ENCODE peak calls at places on chromosomes 16 and 17, in five cellular contexts. One of them, this sample, is unnamed.

GRCh38 chr17:5580367-5580766 is 3.9 kb downstream of the NLRP1 start:
- DNase-seq in neuronal stem cell: no peak
- DNase-seq in mesendoderm: no peak
- DNase-seq in IMR-90: peak; percentile 35
- DNase-seq in H1: no peak
- DNase-seq in this sample: no peak

GRCh38 chr17:71845354-71845753 is 275.5 kb upstream of the SOX9 start:
- DNase-seq in neuronal stem cell: no peak
- DNase-seq in mesendoderm: no peak
- DNase-seq in IMR-90: no peak
- DNase-seq in H1: no peak
- DNase-seq in this sample: no peak

GRCh38 chr17:14813649-14814048 is 451.5 kb downstream of the PMP22 start:
- DNase-seq in neuronal stem cell: no peak
- DNase-seq in mesendoderm: peak; percentile 85
- DNase-seq in IMR-90: no peak
- DNase-seq in H1: peak; percentile 82
- DNase-seq in this sample: peak; percentile 72

GRCh38 chr16:78122774-78123315 is 23.4 kb downstream of the WWOX start:
- DNase-seq in neuronal stem cell: peak; percentile 29
- DNase-seq in mesendoderm: peak; percentile 59
- DNase-seq in IMR-90: peak; percentile 53
- DNase-seq in H1: no peak
- DNase-seq in this sample: peak; percentile 85

GRCh38 chr16:11670171-11671131 is 2.2 kb downstream of the SNN start:
- DNase-seq in neuronal stem cell: no peak
- DNase-seq in mesendoderm: peak; percentile 54
- DNase-seq in IMR-90: no peak
- DNase-seq in H1: no peak
- DNase-seq in this sample: no peak

GRCh38 chr17:68821860-68822693 is 133.1 kb downstream of the ABCA8 start:
- DNase-seq in neuronal stem cell: no peak
- DNase-seq in mesendoderm: no peak
- DNase-seq in IMR-90: peak; percentile 94
- DNase-seq in H1: no peak
- DNase-seq in this sample: no peak

GRCh38 chr17:17328251-17328650 is 25.1 kb downstream of the NT5M start:
- DNase-seq in neuronal stem cell: no peak
- DNase-seq in mesendoderm: no peak
- DNase-seq in IMR-90: no peak
- DNase-seq in H1: no peak
- DNase-seq in this sample: no peak

GRCh38 chr17:57557793-57558681 is 187.1 kb downstream of the CCDC182 start:
- DNase-seq in neuronal stem cell: no peak
- DNase-seq in mesendoderm: peak; percentile 68
- DNase-seq in IMR-90: peak; percentile 66
- DNase-seq in H1: no peak
- DNase-seq in this sample: no peak

GRCh38 chr17:79005063-79005861 is 4.3 kb downstream of the CANT1 start:
- DNase-seq in neuronal stem cell: no peak
- DNase-seq in mesendoderm: no peak
- DNase-seq in IMR-90: no peak
- DNase-seq in H1: no peak
- DNase-seq in this sample: no peak

GRCh38 chr16:2614761-2615191 is 67.5 kb upstream of the KCTD5 start:
- DNase-seq in neuronal stem cell: no peak
- DNase-seq in mesendoderm: no peak
- DNase-seq in IMR-90: no peak
- DNase-seq in H1: no peak
- DNase-seq in this sample: no peak

GRCh38 chr17:81828656-81829055 is 4.4 kb downstream of the MCRIP1 start:
- DNase-seq in neuronal stem cell: no peak
- DNase-seq in mesendoderm: no peak
- DNase-seq in IMR-90: no peak
- DNase-seq in H1: no peak
- DNase-seq in this sample: no peak

DNA sequence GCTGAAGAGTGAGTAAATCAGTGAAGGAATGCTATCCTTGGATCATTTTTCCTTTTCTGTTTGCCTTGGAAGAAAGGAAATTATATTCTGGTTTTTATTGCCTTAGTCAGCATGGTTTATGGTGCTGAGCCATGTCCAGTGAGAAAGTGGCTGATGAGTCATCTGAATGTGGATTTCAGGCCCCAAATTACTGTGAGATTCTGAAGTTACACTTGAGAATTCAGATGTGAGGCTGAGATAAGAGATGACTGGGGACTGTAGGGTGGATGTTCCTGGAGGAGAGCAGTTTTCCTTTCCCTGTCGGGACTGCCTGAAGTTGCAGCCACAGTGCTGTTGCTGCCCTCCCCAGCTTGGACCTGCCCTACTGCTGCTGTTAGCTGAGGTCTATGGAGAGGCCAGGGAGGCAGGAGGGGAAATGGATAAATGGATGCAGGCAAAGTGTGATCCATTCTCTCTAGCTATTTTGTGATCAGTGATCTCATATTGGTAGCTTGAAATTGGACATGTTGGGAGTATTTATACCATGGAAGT is 4.2 kb upstream of the MAP3K14 start:
- DNase-seq in neuronal stem cell: no peak
- DNase-seq in mesendoderm: peak; percentile 73
- DNase-seq in IMR-90: peak; percentile 97
- DNase-seq in H1: no peak
- DNase-seq in this sample: peak; percentile 86
- H2BK5ac ChIP-seq in neuronal stem cell: no peak overlapping the region
- H2BK5ac ChIP-seq in mesendoderm: no peak overlapping the region
- H2BK5ac ChIP-seq in IMR-90: peak overlapping the region; percentile 67
- H2BK5ac ChIP-seq in H1: no peak overlapping the region
- H2BK5ac ChIP-seq in this sample: no peak overlapping the region

DNA sequence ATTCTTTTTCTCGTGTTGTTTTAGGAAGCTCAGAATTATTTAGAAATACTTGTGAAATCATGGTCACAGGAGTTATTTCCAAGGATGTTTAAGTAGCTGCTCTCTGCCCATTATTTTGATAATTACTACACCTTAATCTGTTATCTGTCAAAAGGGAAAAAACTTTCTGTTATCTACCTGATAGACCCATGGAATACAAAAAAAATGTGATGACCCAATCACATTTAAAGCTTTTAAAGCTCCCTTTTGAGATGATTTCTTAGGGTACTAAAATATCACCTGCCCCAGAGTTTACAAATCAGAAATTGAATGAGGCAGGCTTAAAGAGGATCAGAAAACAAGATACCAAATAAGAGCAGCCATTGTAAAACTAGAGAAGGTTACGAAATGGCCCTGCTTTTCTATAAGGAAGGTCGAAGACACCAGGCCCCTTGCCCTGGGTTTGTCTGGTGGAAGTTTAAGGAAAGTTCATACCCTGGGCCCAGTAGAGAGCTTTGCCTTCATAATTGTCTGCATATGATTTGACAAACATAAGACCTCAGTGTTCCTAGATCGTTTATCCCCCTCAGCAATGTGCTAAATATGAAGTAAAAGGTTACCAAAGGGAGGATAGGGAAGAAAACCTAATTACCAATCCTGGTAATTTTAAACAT is 149.9 kb upstream of the TBX2 start:
- DNase-seq in neuronal stem cell: no peak
- DNase-seq in mesendoderm: no peak
- DNase-seq in IMR-90: no peak
- DNase-seq in H1: no peak
- DNase-seq in this sample: no peak
- H3K4me3 ChIP-seq in neuronal stem cell: no peak overlapping the region
- H3K4me3 ChIP-seq in mesendoderm: no peak overlapping the region
- H3K4me3 ChIP-seq in IMR-90: no peak overlapping the region
- H3K4me3 ChIP-seq in H1: no peak overlapping the region
- H3K4me3 ChIP-seq in this sample: no peak overlapping the region

DNA sequence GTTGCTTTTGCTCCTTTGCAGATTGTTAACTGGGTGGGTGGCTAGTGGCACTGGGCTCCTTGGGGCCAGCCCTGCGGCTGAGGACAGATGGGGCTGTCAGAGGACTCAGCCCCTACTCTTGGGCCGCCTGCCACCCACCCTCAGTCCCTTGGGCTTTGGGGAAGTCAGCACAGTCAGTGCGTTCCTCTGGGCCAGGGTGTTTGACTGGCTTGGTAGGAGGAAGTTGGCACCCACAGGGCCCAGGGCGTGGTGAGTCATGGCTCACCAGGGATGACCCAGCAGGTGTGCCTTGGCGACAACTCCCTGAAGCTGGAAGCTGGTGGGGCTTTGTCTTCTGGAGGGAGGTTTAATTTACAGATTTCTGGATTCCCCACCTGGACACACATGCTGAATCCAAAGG is 32.4 kb downstream of the HAPSTR1 start:
- DNase-seq in neuronal stem cell: no peak
- DNase-seq in mesendoderm: no peak
- DNase-seq in IMR-90: no peak
- DNase-seq in H1: no peak
- DNase-seq in this sample: peak; percentile 29
- H3K9ac ChIP-seq in neuronal stem cell: no peak overlapping the region
- H3K9ac ChIP-seq in mesendoderm: no peak overlapping the region
- H3K9ac ChIP-seq in IMR-90: no peak overlapping the region
- H3K9ac ChIP-seq in H1: no peak overlapping the region
- H3K9ac ChIP-seq in this sample: no peak overlapping the region

DNA sequence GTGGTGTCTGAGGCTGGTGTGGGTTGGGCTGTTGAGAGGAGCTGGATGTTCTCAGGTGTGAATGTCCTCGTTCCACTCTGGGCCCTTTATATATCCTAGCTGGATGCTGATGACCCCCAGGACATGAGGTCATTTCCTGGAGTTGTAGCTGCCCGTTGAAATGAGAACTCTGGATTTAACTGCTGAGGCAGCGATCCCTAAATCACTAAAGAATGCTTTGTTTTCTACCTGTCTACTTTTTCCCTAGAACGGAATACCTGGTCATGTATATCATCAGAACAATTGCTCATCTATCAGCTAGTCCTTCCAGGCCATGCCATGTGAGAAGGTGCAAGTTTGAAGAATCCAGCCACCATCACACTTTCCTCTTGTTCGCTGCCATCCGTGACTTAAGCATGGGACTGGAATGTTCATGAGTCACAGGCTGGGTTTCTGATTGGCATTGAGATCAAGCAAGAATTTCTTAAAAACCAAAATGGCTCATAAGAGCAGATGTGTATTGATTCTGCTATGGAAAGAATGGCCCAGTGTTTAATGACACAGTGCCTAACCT is at the start of gene KRTAP2-3:
- DNase-seq in neuronal stem cell: no peak
- DNase-seq in mesendoderm: peak; percentile 64
- DNase-seq in IMR-90: peak; percentile 97
- DNase-seq in H1: no peak
- DNase-seq in this sample: peak; percentile 89
- H2BK5ac ChIP-seq in neuronal stem cell: no peak within 1 kb of the TSS
- H2BK5ac ChIP-seq in mesendoderm: no peak within 1 kb of the TSS
- H2BK5ac ChIP-seq in IMR-90: peak within 1 kb of the TSS; percentile 98
- H2BK5ac ChIP-seq in H1: no peak within 1 kb of the TSS
- H2BK5ac ChIP-seq in this sample: no peak within 1 kb of the TSS

GRCh38 chr17:41835214-41835799 is 725 bp downstream of the NT5C3B start:
- DNase-seq in neuronal stem cell: no peak
- DNase-seq in mesendoderm: no peak
- DNase-seq in IMR-90: no peak
- DNase-seq in H1: no peak
- DNase-seq in this sample: no peak

GRCh38 chr17:41836550-41837196 is 641 bp upstream of the NT5C3B start:
- DNase-seq in neuronal stem cell: no peak
- DNase-seq in mesendoderm: no peak
- DNase-seq in IMR-90: no peak
- DNase-seq in H1: no peak
- DNase-seq in this sample: peak; percentile 59

GRCh38 chr17:41835800-41836549 is at the start of gene NT5C3B:
- DNase-seq in neuronal stem cell: peak; percentile 41
- DNase-seq in mesendoderm: peak; percentile 48
- DNase-seq in IMR-90: no peak
- DNase-seq in H1: no peak
- DNase-seq in this sample: peak; percentile 65

GRCh38 chr17:41837761-41838538 is at the start of gene KLHL10:
- DNase-seq in neuronal stem cell: no peak
- DNase-seq in mesendoderm: no peak
- DNase-seq in IMR-90: no peak
- DNase-seq in H1: no peak
- DNase-seq in this sample: no peak
- H3K4me3 ChIP-seq in neuronal stem cell: no peak within 1 kb of the TSS
- H3K4me3 ChIP-seq in mesendoderm: no peak within 1 kb of the TSS
- H3K4me3 ChIP-seq in IMR-90: no peak within 1 kb of the TSS
- H3K4me3 ChIP-seq in H1: peak within 1 kb of the TSS; percentile 96
- H3K4me3 ChIP-seq in this sample: no peak within 1 kb of the TSS

DNA sequence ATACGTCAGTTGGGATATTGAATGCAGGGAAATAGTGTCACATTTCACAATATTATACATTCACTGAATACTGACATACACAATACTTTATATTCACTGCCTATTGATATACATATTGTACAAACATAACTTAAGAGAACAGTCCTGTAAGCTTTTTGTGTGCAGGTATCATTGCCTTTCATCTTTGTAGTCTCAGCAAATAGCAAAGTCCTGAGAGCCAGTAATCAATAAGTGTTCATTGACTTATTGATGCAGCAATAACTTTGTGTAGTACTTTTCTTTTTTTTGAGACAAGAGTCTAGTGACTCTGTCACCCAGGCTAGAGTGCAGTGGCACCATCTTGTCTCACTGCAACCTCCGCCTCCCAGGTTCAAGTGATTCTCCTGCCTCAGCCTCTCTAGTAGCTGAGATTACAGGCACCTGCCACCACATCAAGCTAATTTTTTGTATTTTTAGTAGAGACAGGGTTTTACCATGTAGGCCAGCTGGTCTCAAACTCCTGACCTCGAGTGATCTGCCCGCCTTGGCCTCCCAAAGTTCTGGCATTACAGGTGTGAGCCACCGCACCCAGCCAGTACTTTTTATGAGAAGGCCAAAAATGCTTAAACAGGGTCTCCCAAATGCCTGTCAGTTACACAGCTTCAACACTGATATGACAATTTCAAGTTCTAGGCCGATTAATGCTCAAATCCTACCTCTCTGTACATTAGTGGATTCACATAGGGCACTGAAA is 5.4 kb upstream of the NUP85 start:
- DNase-seq in neuronal stem cell: no peak
- DNase-seq in mesendoderm: no peak
- DNase-seq in IMR-90: no peak
- DNase-seq in H1: no peak
- DNase-seq in this sample: no peak
- H3K9ac ChIP-seq in neuronal stem cell: no peak overlapping the region
- H3K9ac ChIP-seq in mesendoderm: no peak overlapping the region
- H3K9ac ChIP-seq in IMR-90: no peak overlapping the region
- H3K9ac ChIP-seq in H1: no peak overlapping the region
- H3K9ac ChIP-seq in this sample: no peak overlapping the region

DNA sequence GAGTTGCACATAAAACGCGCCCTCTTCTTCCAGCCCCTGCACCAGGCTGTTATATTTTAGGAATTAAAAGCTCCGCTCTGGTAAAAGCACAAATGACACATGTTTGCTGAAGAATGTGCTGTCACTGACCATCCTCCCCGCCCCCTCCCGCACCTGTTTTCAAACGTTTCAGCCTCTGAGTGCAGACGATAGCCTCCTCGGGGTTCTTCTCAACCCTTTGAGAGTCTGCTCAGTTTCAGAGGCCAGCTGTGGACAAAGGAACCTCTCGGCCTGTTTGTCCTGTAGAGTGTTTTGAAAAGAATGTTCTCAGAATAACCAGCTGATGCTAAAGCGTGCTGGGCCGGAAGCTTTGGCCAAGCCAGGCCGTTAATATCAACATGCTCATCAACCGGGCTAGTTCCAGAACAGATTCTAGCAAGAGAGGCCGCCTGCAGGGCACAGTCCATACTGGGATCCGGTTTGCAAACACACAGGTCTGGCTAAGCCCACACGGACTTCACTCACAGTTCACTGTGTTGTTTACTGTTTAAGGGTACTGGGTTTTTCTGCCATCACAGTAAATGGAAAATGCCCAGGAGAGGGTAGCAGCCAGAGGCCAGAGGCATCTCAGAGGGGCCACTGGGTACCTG is 6.4 kb upstream of the CACNG4 start:
- DNase-seq in neuronal stem cell: no peak
- DNase-seq in mesendoderm: no peak
- DNase-seq in IMR-90: peak; percentile 14
- DNase-seq in H1: no peak
- DNase-seq in this sample: no peak
- H2BK5ac ChIP-seq in neuronal stem cell: no peak overlapping the region
- H2BK5ac ChIP-seq in mesendoderm: no peak overlapping the region
- H2BK5ac ChIP-seq in IMR-90: no peak overlapping the region
- H2BK5ac ChIP-seq in H1: no peak overlapping the region
- H2BK5ac ChIP-seq in this sample: peak overlapping the region; percentile 9

This sample was measured in trophoblast cell.